ENCODE peak calls at places on chromosome 16, in seven cellular contexts. F, K, G, T, N, R and B are unnamed samples.

GRCh38 chr16:11621920-11622651 is 35.4 kb upstream of the LITAF start:
- DNase-seq in T (no peak), N (no peak), K (no peak), G (no peak), R (no peak), F (no peak), B (peak; percentile 33)

GRCh38 chr16:74774223-74775139 is at the start of gene FA2H:
- DNase-seq in F (peak; percentile 96), N (peak; percentile 90), R (peak; percentile 94), G (peak; percentile 65), K (no peak), T (no peak), B (peak; percentile 96)

GRCh38 chr16:59748531-59748930 is 1014.4 kb upstream of the GOT2 start:
- DNase-seq in R (no peak), F (no peak), K (peak; percentile 15), N (no peak), G (no peak), T (no peak), B (no peak)

GRCh38 chr16:50335198-50335958 is 33.4 kb downstream of the BRD7 start:
- DNase-seq in G (no peak), K (no peak), N (no peak), T (no peak), R (no peak), F (no peak), B (no peak)

GRCh38 chr16:86882586-86883280 is 304.4 kb downstream of the FOXL1 start:
- DNase-seq in R (no peak), G (no peak), T (no peak), K (peak; percentile 53), N (no peak), F (no peak), B (no peak)

GRCh38 chr16:12245088-12245922 is 268.8 kb downstream of the SNX29 start:
- DNase-seq in F (no peak), R (no peak), G (no peak), T (no peak), N (no peak), K (no peak), B (no peak)

GRCh38 chr16:30110661-30111060 is 2.7 kb downstream of the GDPD3 start:
- DNase-seq in K (no peak), N (no peak), T (no peak), G (no peak), R (no peak), F (no peak), B (no peak)

GRCh38 chr16:56931253-56931768 is 631 bp upstream of the HERPUD1 start:
- DNase-seq in K (no peak), G (no peak), T (no peak), R (no peak), F (peak; percentile 55), N (no peak), B (peak; percentile 19)

GRCh38 chr16:64990101-64990500 is 131.8 kb downstream of the CDH11 start:
- DNase-seq in G (no peak), F (no peak), R (no peak), K (no peak), N (no peak), T (no peak), B (no peak)

GRCh38 chr16:82957212-82957611 is 330.4 kb downstream of the CDH13 start:
- DNase-seq in K (no peak), F (no peak), G (no peak), T (no peak), R (no peak), N (no peak), B (no peak)

GRCh38 chr16:87333581-87334331 is 16.6 kb upstream of the C16orf95 start:
- DNase-seq in F (no peak), G (no peak), R (no peak), K (no peak), N (no peak), T (no peak), B (no peak)

GRCh38 chr16:30816769-30817168 is 29.8 kb upstream of the ZNF629 start:
- DNase-seq in F (no peak), T (no peak), K (no peak), N (no peak), G (no peak), R (no peak), B (no peak)

GRCh38 chr16:24833352-24833751 is 12.4 kb upstream of the SLC5A11 start:
- DNase-seq in T (no peak), F (no peak), K (no peak), R (no peak), G (no peak), N (no peak), B (no peak)
- TF ChIP-seq CTCF in T (no peak), F (no peak), K (no peak), R (no peak), G (no peak), N (no peak), B (no peak)

DNA sequence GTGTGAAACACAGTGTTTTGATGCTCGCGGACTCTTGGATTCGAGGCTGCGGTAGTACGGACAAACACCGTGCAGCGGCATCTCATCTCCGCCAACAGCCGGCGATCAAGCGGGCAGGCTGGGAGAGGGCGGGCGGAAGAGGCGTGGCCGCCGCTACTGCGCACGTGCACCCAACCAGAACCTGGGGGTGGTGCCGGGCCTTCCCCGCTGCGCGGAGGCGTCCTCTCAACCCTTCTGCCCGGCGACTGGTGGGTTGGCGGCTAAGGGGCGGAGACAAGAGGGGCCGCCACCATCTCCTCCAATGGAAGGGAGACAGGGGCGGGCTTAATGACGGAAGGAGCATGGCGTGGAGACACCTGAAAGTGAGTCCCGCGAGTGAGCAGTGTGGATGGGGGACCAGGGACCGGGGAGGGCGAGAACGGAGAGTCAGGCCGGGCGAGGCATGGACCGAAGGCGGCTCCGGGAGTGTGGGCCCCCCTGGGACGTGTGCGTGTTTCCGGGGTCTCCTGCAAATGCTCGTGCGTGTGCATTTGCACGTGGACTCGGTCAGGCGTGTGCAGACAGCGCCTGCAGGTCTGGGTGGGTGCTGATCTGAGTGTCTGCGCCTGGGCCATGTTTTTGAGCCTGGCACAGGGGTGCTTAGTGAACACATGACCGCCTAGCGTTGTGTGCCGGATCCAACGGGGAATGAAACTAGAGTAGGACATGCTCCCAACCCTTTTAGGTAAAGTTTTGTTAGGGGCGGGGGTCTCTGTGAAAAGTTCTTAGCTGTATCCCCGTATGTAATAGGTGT is at the start of gene DHODH:
- DNase-seq in F (peak; percentile 99), K (peak; percentile 97), G (peak; percentile 99), T (peak; percentile 89), R (peak; percentile 94), N (peak; percentile 99), B (peak; percentile 96)
- TF ChIP-seq CTCF in F (no peak), K (no peak), G (no peak), T (no peak), R (no peak), N (no peak), B (no peak)

GRCh38 chr16:85796599-85796998 is 2.7 kb downstream of the EMC8 start:
- DNase-seq in K (no peak), N (no peak), T (no peak), G (no peak), R (no peak), F (no peak), B (no peak)

GRCh38 chr16:85798283-85798776 is 1.0 kb downstream of the EMC8 start:
- DNase-seq in T (no peak), G (no peak), K (no peak), F (no peak), R (no peak), N (no peak), B (no peak)

GRCh38 chr16:85799497-85800320 is at the start of the genes COX4I1 and EMC8:
- DNase-seq in N (peak; percentile 99), G (peak; percentile 85), F (peak; percentile 96), K (peak; percentile 93), R (peak; percentile 87), T (peak; percentile 60), B (peak; percentile 96)

GRCh38 chr16:85800321-85800669 is 800 bp downstream of the COX4I1 start:
- DNase-seq in F (no peak), T (no peak), R (no peak), N (no peak), K (peak; percentile 27), G (no peak), B (peak; percentile 23)

GRCh38 chr16:85798901-85799496 is 345 bp downstream of the EMC8 start:
- DNase-seq in K (peak; percentile 28), T (no peak), N (no peak), G (peak; percentile 25), R (peak; percentile 34), F (peak; percentile 15), B (no peak)
- TF ChIP-seq CTCF in K (no peak), T (no peak), N (no peak), G (no peak), R (no peak), F (no peak), B (no peak)

GRCh38 chr16:3009568-3010390 is 2.9 kb upstream of the CLDN9 start:
- DNase-seq in F (peak; percentile 83), K (no peak), G (no peak), N (no peak), R (peak; percentile 91), T (no peak), B (peak; percentile 65)

GRCh38 chr16:3008749-3009088 is 4.0 kb upstream of the CLDN9 start:
- DNase-seq in G (no peak), K (no peak), F (no peak), N (no peak), R (no peak), T (no peak), B (no peak)

GRCh38 chr16:3012246-3012645 is 477 bp upstream of the CLDN9 start:
- DNase-seq in T (no peak), G (no peak), N (no peak), R (no peak), F (peak; percentile 66), K (no peak), B (peak; percentile 59)

GRCh38 chr16:3007957-3008748 is 4.6 kb upstream of the CLDN9 start:
- DNase-seq in G (peak; percentile 93), T (no peak), K (no peak), F (peak; percentile 52), R (no peak), N (no peak), B (no peak)

DNA sequence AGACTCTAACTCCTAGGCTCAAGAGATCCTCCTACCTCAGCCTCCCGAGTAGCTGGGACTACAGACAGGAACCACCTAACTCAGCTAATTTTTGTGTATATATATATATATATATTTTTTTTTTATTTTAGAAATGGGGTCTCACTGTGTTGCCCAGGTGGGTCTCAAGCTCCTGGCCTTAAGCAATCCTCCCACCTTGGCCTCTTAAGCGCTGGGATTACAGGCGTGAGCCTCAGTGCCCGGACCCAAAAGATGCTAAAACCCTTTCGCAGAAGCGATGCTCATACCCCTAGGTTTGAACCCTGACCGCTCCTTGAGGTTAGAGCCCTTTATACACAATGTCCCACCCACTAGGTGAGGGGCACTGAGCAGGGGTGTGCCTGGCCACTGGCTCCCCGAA is 2.2 kb upstream of the CLDN9 start:
- DNase-seq in K (no peak), G (no peak), F (no peak), T (no peak), R (no peak), N (no peak), B (no peak)
- TF ChIP-seq CTCF in K (no peak), G (no peak), F (no peak), T (no peak), R (no peak), N (no peak), B (no peak)

GRCh38 chr16:88633684-88634140 is 4.7 kb upstream of the IL17C start:
- DNase-seq in K (no peak), T (no peak), G (peak; percentile 28), F (peak; percentile 42), N (no peak), R (no peak), B (peak; percentile 20)
- TF ChIP-seq CTCF in K (peak; percentile 31), T (no peak), G (no peak), F (no peak), N (no peak), R (no peak), B (peak; percentile 18)

GRCh38 chr16:67445441-67445912 is 14.6 kb downstream of the HSD11B2 start:
- DNase-seq in K (no peak), G (no peak), N (no peak), F (no peak), R (no peak), T (no peak), B (no peak)
- TF ChIP-seq CTCF in K (no peak), G (no peak), N (no peak), F (no peak), R (no peak), T (no peak), B (no peak)